ENCODE peak calls at places on chromosomes 3 and 15, in nine cellular contexts. E is activated T-cell treated with anti-CD3 and anti-CD28 coated beads, Interleukin-2, amount 50 U/mL, for 72 hours; S is right cardiac atrium; N is activated naive CD4-positive, alpha-beta T cell treated with anti-CD3 and anti-CD28 coated beads, Interleukin-2, amount 50 U/mL, for 72 hours; W is GM12878; Z is SK-N-SH treated with all-trans-retinoic acid at 6 μM for 48 hours; L is activated CD4-positive, alpha-beta T cell treated with anti-CD3 and anti-CD28 coated beads for 36 hours; F is upper lobe of right lung; U is pancreas. I is an unnamed sample.

GRCh38 chr15:43771816-43772215 is 5.0 kb downstream of the ELL3 start:
- ATAC-seq in E (no peak), S (peak), N (no peak), W (no peak), Z (no peak), L (no peak), F (peak), U (no peak), I (peak)

GRCh38 chr15:75170711-75171341 is 30.9 kb upstream of the C15orf39 start:
- ATAC-seq in E (no peak), S (peak), N (no peak), W (no peak), Z (peak), L (no peak), F (peak), U (peak), I (no peak)

GRCh38 chr3:46129588-46130272 is 78.4 kb downstream of the CCR1 start:
- ATAC-seq in E (no peak), S (no peak), N (no peak), W (no peak), Z (no peak), L (no peak), F (no peak), U (no peak), I (no peak)

GRCh38 chr3:12893247-12893646 is 51.9 kb upstream of the RPL32 start:
- ATAC-seq in E (no peak), S (no peak), N (no peak), W (no peak), Z (no peak), L (no peak), F (no peak), U (no peak), I (peak)

GRCh38 chr15:68224546-68225250 is 4.8 kb downstream of the CLN6 start:
- ATAC-seq in E (no peak), S (no peak), N (no peak), W (peak), Z (no peak), L (no peak), F (no peak), U (no peak), I (no peak)

GRCh38 chr15:78804391-78804792 is 6.9 kb downstream of the ADAMTS7 start:
- ATAC-seq in E (no peak), S (peak), N (no peak), W (no peak), Z (no peak), L (no peak), F (no peak), U (no peak), I (no peak)

GRCh38 chr3:150779402-150779858 is 16.5 kb upstream of the SIAH2 start:
- ATAC-seq in E (no peak), S (peak), N (no peak), W (no peak), Z (no peak), L (no peak), F (peak), U (no peak), I (no peak)

GRCh38 chr15:53535886-53536285 is 223.6 kb downstream of the WDR72 start:
- ATAC-seq in E (no peak), S (no peak), N (no peak), W (no peak), Z (no peak), L (no peak), F (no peak), U (no peak), I (no peak)

GRCh38 chr15:66708389-66708788 is 6.4 kb downstream of the SMAD6 start:
- ATAC-seq in E (no peak), S (no peak), N (no peak), W (no peak), Z (no peak), L (no peak), F (no peak), U (no peak), I (no peak)

GRCh38 chr3:45054196-45054857 is 28.2 kb downstream of the CLEC3B start:
- ATAC-seq in E (no peak), S (no peak), N (no peak), W (no peak), Z (peak), L (peak), F (peak), U (no peak), I (peak)

GRCh38 chr3:19598870-19599269 is 335.1 kb downstream of the EFHB start:
- ATAC-seq in E (no peak), S (no peak), N (no peak), W (peak), Z (no peak), L (no peak), F (no peak), U (no peak), I (no peak)

GRCh38 chr3:182399978-182400737 is 393.1 kb upstream of the ATP11B start:
- ATAC-seq in E (no peak), S (no peak), N (no peak), W (no peak), Z (no peak), L (no peak), F (no peak), U (no peak), I (no peak)

GRCh38 chr3:177594096-177594495 is 396.8 kb upstream of the TBL1XR1 start:
- ATAC-seq in E (no peak), S (no peak), N (no peak), W (no peak), Z (no peak), L (no peak), F (no peak), U (no peak), I (no peak)

GRCh38 chr3:4950351-4950784 is 28.9 kb upstream of the BHLHE40 start:
- ATAC-seq in E (no peak), S (peak), N (no peak), W (no peak), Z (no peak), L (no peak), F (peak), U (peak), I (no peak)

GRCh38 chr3:59334585-59334984 is 284.8 kb upstream of the CFAP20DC start:
- ATAC-seq in E (no peak), S (no peak), N (no peak), W (no peak), Z (no peak), L (no peak), F (no peak), U (no peak), I (no peak)

GRCh38 chr3:69181592-69182211 is 59.3 kb upstream of the LMOD3 start:
- ATAC-seq in E (no peak), S (peak), N (no peak), W (no peak), Z (peak), L (no peak), F (no peak), U (peak), I (peak)

GRCh38 chr3:171001957-171002694 is 24.4 kb downstream of the SLC2A2 start:
- ATAC-seq in E (peak), S (no peak), N (no peak), W (peak), Z (no peak), L (peak), F (peak), U (peak), I (peak)

GRCh38 chr15:43899928-43900327 is 73.1 kb downstream of the WDR76 start:
- ATAC-seq in E (no peak), S (no peak), N (no peak), W (no peak), Z (no peak), L (no peak), F (no peak), U (no peak), I (no peak)

GRCh38 chr3:107329088-107329487 is 48.2 kb upstream of the CCDC54 start:
- ATAC-seq in E (no peak), S (no peak), N (no peak), W (no peak), Z (no peak), L (no peak), F (no peak), U (no peak), I (no peak)

GRCh38 chr15:41714291-41714690 is 54.1 kb downstream of the MGA start:
- ATAC-seq in E (no peak), S (no peak), N (no peak), W (no peak), Z (no peak), L (no peak), F (no peak), U (no peak), I (no peak)

GRCh38 chr3:32954506-32954905 is 3.1 kb downstream of the CCR4 start:
- ATAC-seq in E (no peak), S (no peak), N (no peak), W (no peak), Z (no peak), L (no peak), F (no peak), U (no peak), I (no peak)

GRCh38 chr15:66955871-66956585 is 109.4 kb upstream of the SMAD3 start:
- ATAC-seq in E (no peak), S (no peak), N (no peak), W (no peak), Z (peak), L (no peak), F (no peak), U (no peak), I (peak)

GRCh38 chr3:30401971-30402370 is 204.4 kb upstream of the TGFBR2 start:
- ATAC-seq in E (no peak), S (peak), N (no peak), W (no peak), Z (peak), L (peak), F (no peak), U (no peak), I (no peak)

GRCh38 chr3:108441081-108441507 is 69.3 kb downstream of the MYH15 start:
- ATAC-seq in E (no peak), S (no peak), N (no peak), W (no peak), Z (peak), L (no peak), F (no peak), U (no peak), I (no peak)

GRCh38 chr3:88031543-88032148 is 27.2 kb downstream of the CGGBP1 start:
- ATAC-seq in E (peak), S (peak), N (peak), W (peak), Z (peak), L (peak), F (peak), U (peak), I (peak)

GRCh38 chr3:153848701-153849100 is 272.5 kb upstream of the ARHGEF26 start:
- ATAC-seq in E (no peak), S (no peak), N (no peak), W (no peak), Z (no peak), L (no peak), F (no peak), U (no peak), I (no peak)

GRCh38 chr15:74795961-74796625 is 14.2 kb downstream of the CSK start:
- ATAC-seq in E (peak), S (no peak), N (peak), W (no peak), Z (no peak), L (peak), F (no peak), U (no peak), I (no peak)

GRCh38 chr3:46100812-46101211 is 73.5 kb upstream of the XCR1 start:
- ATAC-seq in E (no peak), S (peak), N (no peak), W (no peak), Z (no peak), L (no peak), F (peak), U (peak), I (no peak)

GRCh38 chr3:187729598-187729997 is 15.7 kb downstream of the BCL6 start:
- ATAC-seq in E (no peak), S (no peak), N (no peak), W (no peak), Z (no peak), L (no peak), F (no peak), U (no peak), I (no peak)